ENCODE peak calls at places on chromosomes 16 and 17, in six cellular contexts. T is PC-3; Z is astrocyte; I is transverse colon; V is naive thymus-derived CD4-positive, alpha-beta T cell; G is prostate gland. P is an unnamed sample. For H3K4me1, the result is how much of the 10 kb centered on the place peaks cover.

GRCh38 chr17:4750606-4751005 is 10.9 kb upstream of the CXCL16 start:
- DNase-seq in I (no peak), V (no peak), G (no peak), Z (no peak), T (no peak), P (no peak)

GRCh38 chr17:66302761-66303626 is 581 bp downstream of the PRKCA start:
- DNase-seq in V (peak), G (peak), Z (peak), T (peak), I (peak), P (peak)

GRCh38 chr16:72500545-72500944 is 328.6 kb upstream of the PMFBP1 start:
- DNase-seq in V (no peak), Z (no peak), G (no peak), I (no peak), T (no peak), P (no peak)

GRCh38 chr16:58684001-58684353 is 593 bp downstream of the SLC38A7 start:
- DNase-seq in Z (peak), V (no peak), G (no peak), I (no peak), T (peak), P (peak)

GRCh38 chr17:34579017-34579946 is at the start of gene TMEM132E:
- DNase-seq in I (peak), Z (peak), T (no peak), V (no peak), G (peak), P (peak)

GRCh38 chr17:81401727-81402529 is 6.7 kb downstream of the BAHCC1 start:
- DNase-seq in T (peak), Z (no peak), V (no peak), G (no peak), I (peak), P (no peak)

GRCh38 chr16:50354629-50355456 is 13.9 kb downstream of the BRD7 start:
- DNase-seq in Z (no peak), G (no peak), I (no peak), T (peak), V (peak), P (peak)

GRCh38 chr16:27314161-27314723 is 468 bp downstream of the IL4R start:
- DNase-seq in I (peak), T (peak), Z (peak), G (no peak), V (peak), P (peak)

GRCh38 chr17:19021622-19022083 is 17.1 kb upstream of the FAM83G start:
- DNase-seq in T (no peak), Z (no peak), V (peak), G (no peak), I (no peak), P (peak)

GRCh38 chr16:4517812-4518211 is 20.8 kb downstream of the CDIP1 start:
- DNase-seq in I (no peak), G (no peak), V (no peak), Z (no peak), T (peak), P (peak)

GRCh38 chr17:79777844-79778503 is at the start of gene CBX2:
- DNase-seq in V (peak), G (peak), Z (peak), T (peak), I (peak), P (peak)

GRCh38 chr16:73154063-73154870 is 106.3 kb upstream of the ZFHX3 start:
- DNase-seq in T (no peak), G (no peak), V (no peak), Z (no peak), I (no peak), P (no peak)

GRCh38 chr16:73713817-73714495 is 582.7 kb upstream of the PSMD7 start:
- DNase-seq in Z (no peak), T (peak), V (no peak), G (no peak), I (peak), P (peak)

GRCh38 chr17:15247891-15248529 is 17.1 kb downstream of the PMP22 start:
- DNase-seq in G (no peak), I (no peak), Z (peak), V (no peak), T (peak), P (peak)

GRCh38 chr16:83561876-83562275 is 245.9 kb upstream of the HSBP1 start:
- DNase-seq in T (peak), G (no peak), V (no peak), I (no peak), Z (peak), P (peak)

GRCh38 chr16:67470314-67470713 is 10.6 kb downstream of the ATP6V0D1 start:
- DNase-seq in V (no peak), G (peak), I (no peak), T (no peak), Z (no peak), P (no peak)

GRCh38 chr17:1787301-1787902 is 25.5 kb downstream of the SERPINF1 start:
- DNase-seq in T (peak), G (peak), V (no peak), Z (peak), I (peak), P (peak)

GRCh38 chr16:86029131-86029741 is 130.3 kb downstream of the IRF8 start:
- DNase-seq in I (peak), T (no peak), Z (peak), V (no peak), G (no peak), P (peak)

GRCh38 chr16:71479420-71479819 is 9.7 kb downstream of the ZNF19 start:
- DNase-seq in V (no peak), I (peak), Z (no peak), G (no peak), T (peak), P (peak)

GRCh38 chr17:40722146-40722720 is 18.7 kb upstream of the KRT24 start:
- DNase-seq in I (no peak), T (peak), G (no peak), Z (peak), V (no peak), P (peak)

GRCh38 chr17:3911271-3912053 is 4.8 kb downstream of the P2RX1 start:
- DNase-seq in Z (no peak), I (peak), V (peak), T (no peak), G (no peak), P (no peak)

GRCh38 chr17:44979426-44980273 is 11.5 kb upstream of the C1QL1 start:
- DNase-seq in Z (no peak), I (peak), G (no peak), V (no peak), T (no peak), P (no peak)

GRCh38 chr16:89304941-89305705 is 87.6 kb downstream of the ZNF778 start:
- DNase-seq in V (no peak), T (no peak), G (no peak), I (no peak), Z (no peak), P (no peak)

GRCh38 chr17:12673788-12674187 is 8.1 kb downstream of the MYOCD start:
- DNase-seq in Z (peak), G (no peak), I (no peak), T (no peak), V (no peak), P (peak)

GRCh38 chr17:66955821-66956220 is 8.7 kb upstream of the CACNG4 start:
- DNase-seq in V (no peak), I (no peak), Z (no peak), T (no peak), G (no peak), P (no peak)

GRCh38 chr17:55546481-55546880 is 35.2 kb upstream of the SMIM36 start:
- DNase-seq in V (no peak), T (no peak), Z (no peak), I (no peak), G (no peak), P (no peak)

GRCh38 chr17:20784100-20784665 is 204.7 kb downstream of the CDRT15L2 start:
- DNase-seq in I (no peak), V (no peak), G (no peak), T (no peak), Z (no peak), P (no peak)

GRCh38 chr16:28183441-28183840 is 28.3 kb downstream of the XPO6 start:
- DNase-seq in G (no peak), Z (no peak), I (no peak), T (no peak), V (no peak), P (no peak)

DNA sequence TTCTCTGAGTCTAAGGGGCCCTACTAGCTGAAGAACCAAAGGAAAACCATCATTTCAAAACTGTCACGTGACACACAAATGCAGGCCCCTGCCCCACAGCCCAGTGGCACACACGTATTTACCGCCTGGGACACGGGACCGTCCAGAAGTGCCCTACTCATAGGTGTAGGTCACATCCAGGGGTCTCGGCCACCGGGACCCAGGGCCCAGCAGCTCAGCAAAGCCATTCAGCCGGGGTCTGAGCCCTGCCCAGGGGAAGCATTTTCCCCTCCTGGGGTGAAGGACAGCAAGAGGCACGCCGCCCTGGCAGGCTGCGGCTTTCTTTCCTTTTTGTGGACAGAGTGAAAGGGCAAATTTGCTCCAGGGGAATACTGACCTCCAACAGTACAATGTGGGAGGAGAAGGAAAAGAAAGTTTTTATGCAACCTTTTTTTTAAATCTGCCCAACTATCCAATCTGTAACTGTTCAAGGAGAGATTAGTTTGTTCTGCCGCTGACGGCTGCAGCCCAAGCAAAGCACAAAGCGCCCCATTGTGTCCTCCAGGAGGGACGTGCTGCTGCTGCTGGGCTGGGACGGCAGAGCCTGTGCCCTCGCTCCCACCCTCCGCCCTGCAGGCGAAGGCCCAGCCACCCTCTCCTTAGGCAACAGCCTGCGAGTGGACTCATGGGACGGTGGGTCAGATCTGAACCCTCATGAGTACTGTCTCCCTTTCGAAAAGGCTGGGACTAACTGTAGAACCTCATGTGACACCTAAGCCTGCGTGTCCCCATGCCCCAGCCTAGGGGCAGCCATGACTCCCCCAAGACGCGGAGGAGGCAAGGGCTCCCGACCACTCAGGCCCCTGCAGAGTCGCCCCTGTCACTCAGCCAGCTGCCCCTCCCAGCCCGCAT is 21.3 kb downstream of the SLC7A5 start:
- DNase-seq in G (no peak), V (no peak), T (no peak), Z (no peak), I (peak), P (no peak)
- H3K4me1 ChIP-seq in G (under half), V (under half), T (under half), Z (under half), I (under half), P (under half)

DNA sequence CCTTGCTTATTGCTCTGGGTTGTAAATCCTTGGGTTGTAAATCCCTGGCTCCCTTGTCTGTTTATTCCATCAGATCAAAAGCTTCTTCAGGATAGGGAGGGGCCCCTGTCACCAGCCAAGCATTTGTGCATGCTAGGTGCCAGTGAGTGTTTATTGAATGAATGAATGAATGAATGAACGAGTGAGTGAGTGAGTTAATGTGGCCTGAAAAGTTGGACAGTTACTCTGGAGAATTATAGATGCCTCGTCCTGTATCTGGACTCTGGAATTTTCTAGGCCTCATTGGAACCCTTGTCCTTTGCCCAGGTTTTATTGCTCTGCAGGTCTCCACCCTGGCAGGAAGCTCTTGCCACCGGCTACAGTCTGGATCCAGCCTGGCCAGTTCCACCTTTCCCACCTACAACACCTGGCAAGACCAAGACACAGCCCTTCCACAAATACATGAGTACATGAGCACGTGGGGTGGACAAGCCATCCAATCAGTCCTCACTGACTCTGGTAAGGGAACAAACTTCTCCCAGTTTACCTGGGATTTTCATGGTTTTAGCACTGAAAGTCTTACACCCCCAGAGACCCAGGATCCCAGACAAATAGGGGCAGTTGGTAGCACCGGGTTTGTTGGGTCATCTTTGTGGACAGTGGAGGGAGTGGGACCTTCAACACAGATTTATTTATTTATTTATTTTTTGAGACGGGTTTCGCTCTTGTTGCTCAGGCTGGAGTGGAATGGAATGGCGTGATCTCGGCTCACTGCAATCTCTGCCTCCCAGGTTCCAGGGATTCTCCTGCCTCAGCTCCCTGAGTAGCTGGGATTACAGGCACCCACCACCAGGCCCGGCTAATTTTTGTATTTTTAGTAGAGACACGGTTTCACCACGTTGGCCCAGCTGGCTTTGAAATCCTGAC is 14.7 kb upstream of the CDH1 start:
- DNase-seq in T (no peak), G (no peak), I (peak), Z (no peak), V (no peak), P (no peak)
- H3K4me1 ChIP-seq in T (under half), G (under half), I (under half), Z (under half), V (under half), P (under half)

GRCh38 chr17:76515291-76515949 is 14.2 kb upstream of the RHBDF2 start:
- DNase-seq in T (no peak), Z (peak), V (peak), I (peak), G (peak), P (peak)

GRCh38 chr17:76512366-76513305 is 11.4 kb upstream of the RHBDF2 start:
- DNase-seq in T (no peak), G (no peak), Z (no peak), I (no peak), V (no peak), P (no peak)

GRCh38 chr17:76517638-76518038 is 16.4 kb upstream of the RHBDF2 start:
- DNase-seq in G (no peak), Z (no peak), I (no peak), T (peak), V (no peak), P (no peak)

GRCh38 chr17:76511562-76512365 is 10.5 kb upstream of the RHBDF2 start:
- DNase-seq in V (no peak), I (no peak), G (no peak), T (no peak), Z (no peak), P (no peak)

DNA sequence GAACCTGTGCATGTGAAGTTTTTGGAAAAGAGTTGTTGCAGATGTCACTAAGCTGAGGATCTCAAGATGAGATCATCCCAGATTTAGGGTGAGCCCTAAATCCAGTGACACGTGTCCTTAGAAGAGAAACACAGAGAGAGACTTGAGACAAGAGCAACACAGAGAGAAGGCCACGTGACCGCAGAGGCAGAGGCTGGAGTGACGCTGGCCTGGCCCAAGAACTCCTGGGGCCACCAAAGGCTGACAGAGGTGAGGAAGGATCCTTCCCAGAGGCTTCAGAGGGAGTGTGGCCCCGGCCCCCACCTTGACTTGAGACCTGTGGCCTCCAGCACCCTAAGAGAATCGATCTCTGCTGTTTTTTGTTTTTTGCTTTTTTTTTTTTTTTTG is 12.1 kb upstream of the RHBDF2 start:
- DNase-seq in T (no peak), G (no peak), V (no peak), I (no peak), Z (no peak), P (no peak)
- H3K4me1 ChIP-seq in T (under half), G (under half), V (half or more), I (under half), Z (under half), P (under half)

GRCh38 chr16:23570992-23571632 is 13.6 kb downstream of the UBFD1 start:
- DNase-seq in G (no peak), I (no peak), T (no peak), V (no peak), Z (no peak), P (no peak)
- H3K4me1 ChIP-seq in G (under half), I (under half), T (under half), V (under half), Z (under half), P (under half)

DNA sequence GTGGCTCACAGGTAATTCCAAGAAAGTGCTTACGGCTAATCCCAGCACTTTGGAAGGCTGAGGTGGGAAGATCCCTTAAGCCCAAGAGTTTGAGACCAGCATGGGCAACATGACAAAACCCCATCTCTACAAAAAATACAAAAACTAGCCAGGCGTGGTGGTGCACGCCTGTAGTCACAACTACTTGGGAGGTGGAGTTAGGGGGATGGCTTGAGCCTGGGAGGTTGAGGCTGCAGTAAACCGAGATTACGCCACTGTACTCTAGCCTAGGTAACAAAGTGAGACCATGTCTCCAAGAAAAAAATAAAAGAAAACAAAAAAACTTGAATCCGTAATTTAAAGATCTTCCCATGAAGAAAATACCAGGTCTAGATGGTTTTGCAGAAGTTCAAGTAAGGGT is 5.0 kb downstream of the ICAM2 start:
- DNase-seq in I (no peak), V (no peak), Z (no peak), G (no peak), T (no peak), P (no peak)
- H3K4me1 ChIP-seq in I (under half), V (under half), Z (under half), G (under half), T (under half), P (under half)

P was measured in GM23248.